ENCODE peak calls at places on chromosomes 12 and 14, in seven cellular contexts. R is brain microvascular endothelial cell, L is bronchial epithelial cell, U is breast epithelium, B is heart right ventricle, H is HFF-Myc, Q is adrenal gland. C is an unnamed sample.

GRCh38 chr14:79278798-79279644 is 932.3 kb downstream of the DIO2 start:
- DNase-seq in Q (peak; percentile 76), R (peak; percentile 88), B (peak; percentile 32), L (peak; percentile 91), H (peak; percentile 43), U (peak; percentile 83), C (peak; percentile 84)

GRCh38 chr12:97967831-97968230 is 505.2 kb downstream of the RMST start:
- DNase-seq in U (no peak), L (no peak), B (no peak), Q (no peak), R (no peak), H (no peak), C (no peak)

GRCh38 chr14:90483551-90483950 is 86.7 kb downstream of the CALM1 start:
- DNase-seq in Q (no peak), R (no peak), H (no peak), L (no peak), B (peak; percentile 31), U (no peak), C (no peak)

GRCh38 chr12:113601656-113602263 is 130.1 kb upstream of the LHX5 start:
- DNase-seq in B (no peak), H (no peak), L (no peak), U (no peak), Q (no peak), R (no peak), C (no peak)

GRCh38 chr12:85468356-85469157 is 188.5 kb downstream of the ALX1 start:
- DNase-seq in L (peak; percentile 85), U (no peak), B (peak; percentile 12), H (peak; percentile 39), R (peak; percentile 63), Q (peak; percentile 44), C (peak; percentile 74)

GRCh38 chr12:47026291-47026690 is 53.1 kb upstream of the PCED1B start:
- DNase-seq in L (no peak), U (no peak), R (no peak), H (no peak), Q (no peak), B (no peak), C (no peak)

GRCh38 chr12:121801601-121802484 is 2.0 kb upstream of the SETD1B start:
- DNase-seq in L (peak; percentile 70), R (no peak), U (no peak), Q (no peak), B (no peak), H (no peak), C (peak; percentile 46)

GRCh38 chr14:89618821-89619551 is 202.0 kb upstream of the FOXN3 start:
- DNase-seq in U (no peak), R (peak; percentile 41), Q (peak; percentile 69), B (peak; percentile 51), L (peak; percentile 36), H (no peak), C (peak; percentile 58)

GRCh38 chr14:75806247-75806876 is 145.3 kb downstream of the TTLL5 start:
- DNase-seq in Q (no peak), B (peak; percentile 31), L (peak; percentile 67), R (no peak), H (no peak), U (no peak), C (no peak)

GRCh38 chr14:91755560-91755959 is 23.7 kb upstream of the CATSPERB start:
- DNase-seq in U (no peak), R (no peak), Q (no peak), H (no peak), B (no peak), L (peak; percentile 93), C (peak; percentile 35)

GRCh38 chr14:59137256-59137655 is 51.2 kb upstream of the DAAM1 start:
- DNase-seq in R (no peak), B (no peak), H (no peak), L (no peak), U (no peak), Q (no peak), C (no peak)

GRCh38 chr12:114744696-114745095 is 60.7 kb upstream of the TBX3 start:
- DNase-seq in H (no peak), Q (no peak), B (no peak), R (no peak), L (no peak), U (no peak), C (peak; percentile 70)

GRCh38 chr14:101116486-101117130 is 213.1 kb upstream of the RTL1 start:
- DNase-seq in B (no peak), H (no peak), U (no peak), Q (peak; percentile 2), R (no peak), L (no peak), C (no peak)

GRCh38 chr14:64723691-64724577 is 19.7 kb downstream of the PLEKHG3 start:
- DNase-seq in L (peak; percentile 91), U (no peak), R (no peak), H (no peak), B (no peak), Q (no peak), C (peak; percentile 40)

GRCh38 chr14:74578479-74578878 is 33.6 kb downstream of the LTBP2 start:
- DNase-seq in Q (no peak), B (no peak), L (no peak), H (no peak), U (no peak), R (no peak), C (no peak)

GRCh38 chr14:72111921-72112320 is 179.7 kb downstream of the RGS6 start:
- DNase-seq in L (no peak), R (no peak), U (no peak), H (no peak), Q (no peak), B (no peak), C (no peak)

GRCh38 chr12:27651201-27651600 is 45.0 kb upstream of the REP15 start:
- DNase-seq in R (no peak), H (no peak), B (no peak), Q (no peak), U (no peak), L (peak; percentile 41), C (no peak)

GRCh38 chr12:33588082-33588712 is 148.6 kb upstream of the SYT10 start:
- DNase-seq in U (no peak), Q (peak; percentile 65), H (no peak), B (peak; percentile 3), R (peak; percentile 40), L (peak; percentile 98), C (peak; percentile 27)

GRCh38 chr12:70467908-70468733 is 102.0 kb downstream of the KCNMB4 start:
- DNase-seq in U (no peak), R (no peak), Q (no peak), L (peak; percentile 13), B (no peak), H (no peak), C (no peak)

GRCh38 chr12:6204533-6205143 is 4.4 kb downstream of the CD9 start:
- DNase-seq in Q (no peak), L (no peak), R (no peak), B (no peak), U (no peak), H (no peak), C (no peak)

DNA sequence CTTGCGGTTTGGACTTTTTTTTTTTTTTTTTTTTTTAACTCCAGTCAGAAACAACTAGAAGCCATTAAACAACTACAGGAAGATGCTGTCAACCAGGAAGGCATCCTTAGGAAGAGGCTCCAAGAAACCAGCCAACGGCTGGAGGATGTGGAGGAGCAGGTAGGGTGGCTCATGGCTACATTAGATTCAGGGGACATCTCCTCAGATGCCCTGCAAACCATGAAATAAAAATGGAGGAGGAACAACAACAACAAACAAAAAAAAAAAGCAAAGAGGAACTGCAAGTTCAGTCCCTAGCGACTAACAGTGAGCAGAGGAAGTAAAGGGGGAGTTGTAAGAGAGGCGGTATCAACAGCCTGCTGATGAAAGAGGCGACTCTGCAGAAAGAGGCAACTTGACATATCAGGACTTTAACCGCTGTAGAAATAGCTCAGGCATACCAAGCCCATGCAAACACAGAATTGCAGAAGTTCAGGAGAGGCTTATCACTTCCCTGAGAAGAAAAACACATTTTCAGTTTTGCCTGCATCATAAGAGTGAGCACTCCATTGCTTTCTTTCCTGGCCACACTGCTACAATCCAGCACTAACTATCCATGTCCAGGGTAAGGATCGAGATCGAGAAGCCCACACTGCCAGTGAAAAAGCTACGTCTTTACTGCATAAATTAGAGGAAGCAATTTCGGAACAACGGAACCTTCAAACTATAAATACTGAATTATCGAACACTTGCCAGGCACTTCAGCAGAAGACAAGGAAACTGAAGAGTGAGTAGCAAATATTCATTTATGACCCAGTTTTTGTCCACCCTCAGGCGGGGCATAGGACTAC is 103.5 kb upstream of the BCAT1 start:
- DNase-seq in U (no peak), B (peak; percentile 15), R (no peak), H (no peak), Q (no peak), L (peak; percentile 27), C (no peak)
- H3K4me3 ChIP-seq in U (peak overlapping the region; percentile 30), B (peak overlapping the region; percentile 48), R (no peak overlapping the region), H (no peak overlapping the region), Q (no peak overlapping the region), L (peak overlapping the region; percentile 44), C (no peak overlapping the region)

DNA sequence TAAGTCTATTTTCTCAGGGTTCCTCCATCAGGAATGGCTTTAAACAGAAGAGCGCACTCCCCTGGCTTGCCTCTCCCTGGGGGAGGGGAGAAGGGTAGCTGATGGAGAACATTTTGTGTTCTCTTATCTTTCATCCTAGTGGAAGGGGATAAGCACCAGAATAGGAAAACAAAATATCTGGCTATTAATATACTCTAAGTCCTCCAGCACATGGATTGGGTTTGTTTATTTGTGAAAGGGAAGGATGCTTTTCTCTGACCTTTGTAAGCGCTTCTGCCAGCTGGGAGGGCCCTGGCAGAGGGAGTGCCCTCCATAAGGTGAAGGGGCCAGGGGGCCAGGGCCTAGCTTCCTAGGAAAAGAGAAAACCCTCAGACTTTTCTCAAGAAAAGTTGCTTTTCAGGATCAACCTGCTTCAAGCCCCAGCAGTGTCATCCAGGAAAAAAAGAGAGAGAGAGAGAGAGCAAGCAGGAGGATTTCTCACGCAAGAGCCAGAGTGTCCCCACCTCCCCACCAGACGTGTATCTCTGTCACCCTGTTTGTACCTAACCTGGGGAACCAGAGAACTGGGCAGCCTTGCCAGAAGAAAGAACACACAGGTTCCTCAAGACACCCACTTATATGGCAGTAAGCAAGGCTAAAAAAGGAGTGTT is 34.2 kb upstream of the ATP2A2 start:
- DNase-seq in L (peak; percentile 58), U (no peak), B (no peak), H (no peak), Q (no peak), R (no peak), C (no peak)
- TF ChIP-seq CTCF in L (no peak), U (no peak), B (no peak), H (no peak), Q (no peak), R (no peak), C (no peak)

GRCh38 chr14:73492661-73493060 is 1.9 kb downstream of the RIOX1 start:
- DNase-seq in B (no peak), Q (no peak), R (no peak), H (no peak), U (no peak), L (no peak), C (no peak)
- H3K4me3 ChIP-seq in B (peak overlapping the region; percentile 67), Q (no peak overlapping the region), R (no peak overlapping the region), H (peak overlapping the region; percentile 68), U (no peak overlapping the region), L (no peak overlapping the region), C (no peak overlapping the region)

DNA sequence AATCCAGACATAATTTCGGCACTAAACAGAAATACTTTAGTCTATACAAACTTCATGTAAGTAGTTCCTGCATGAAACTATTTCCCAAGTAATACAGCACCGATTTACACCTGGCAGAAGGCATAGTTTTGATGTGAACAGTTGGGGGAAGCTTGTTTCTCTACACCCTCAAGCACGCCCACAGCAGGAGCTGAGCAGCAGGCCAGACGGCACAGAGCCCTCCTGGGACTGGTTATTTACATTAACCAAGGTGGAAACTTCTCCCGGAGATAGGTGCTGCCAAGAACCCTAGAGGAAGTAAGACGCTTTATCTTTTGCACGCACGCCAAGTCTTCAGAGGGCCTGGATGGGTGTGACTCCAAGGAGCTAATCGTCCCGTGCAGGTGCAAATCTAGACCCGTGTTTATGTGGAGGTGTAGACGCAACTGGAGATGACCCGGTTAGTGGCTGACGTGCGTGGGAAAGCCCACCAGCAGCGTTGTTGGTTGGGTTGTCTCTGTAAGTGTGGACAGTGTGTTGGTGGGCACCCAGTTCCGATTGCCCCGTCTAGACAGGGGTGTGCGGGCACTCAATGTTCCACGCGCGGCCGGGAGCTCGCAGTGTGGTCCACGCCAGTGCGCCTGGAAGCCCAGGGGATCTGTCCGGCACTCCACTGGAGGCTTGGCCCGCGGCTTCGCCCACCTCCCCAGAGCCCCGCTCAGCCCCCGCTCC is 767 bp upstream of the TCP11L2 start:
- DNase-seq in H (no peak), B (peak; percentile 58), R (peak; percentile 36), U (peak; percentile 54), Q (peak; percentile 55), L (peak; percentile 72), C (peak; percentile 78)
- TF ChIP-seq CTCF in H (no peak), B (no peak), R (no peak), U (no peak), Q (no peak), L (peak; percentile 2), C (no peak)